ENCODE peak calls at places on chromosomes 5 and 9, in six cellular contexts. H is GM12878, B is HepG2, E is K562, P is HCT116, F is H1. S is an unnamed sample.
A peak's percentile ranks its signal among the peaks of the same experiment; 100 is the strongest.

GRCh38 chr5:14685757-14686156 is 21.2 kb downstream of the OTULIN start:
- DNase-seq in H (peak; percentile 68), B (peak; percentile 48), E (peak; percentile 38), P (peak; percentile 23), F (no peak), S (no peak)

GRCh38 chr9:69809304-69809863 is 11.2 kb upstream of the CFAP95 start:
- DNase-seq in H (no peak), B (no peak), E (no peak), P (peak; percentile 7), F (peak; percentile 75), S (no peak)

GRCh38 chr5:83312672-83313071 is 158.9 kb upstream of the VCAN start:
- DNase-seq in H (no peak), B (no peak), E (no peak), P (no peak), F (no peak), S (no peak)

GRCh38 chr5:75324791-75325190 is 12.2 kb upstream of the HMGCR start:
- DNase-seq in H (no peak), B (no peak), E (no peak), P (no peak), F (no peak), S (no peak)

GRCh38 chr5:90000351-90000750 is 409.2 kb downstream of the CETN3 start:
- DNase-seq in H (no peak), B (no peak), E (no peak), P (no peak), F (no peak), S (no peak)

GRCh38 chr5:103849934-103850333 is 287.3 kb upstream of the NUDT12 start:
- DNase-seq in H (peak; percentile 7), B (no peak), E (no peak), P (peak; percentile 73), F (no peak), S (no peak)

GRCh38 chr5:149062371-149063016 is 368 bp downstream of the SH3TC2 start:
- DNase-seq in H (no peak), B (peak; percentile 34), E (no peak), P (peak; percentile 83), F (no peak), S (peak; percentile 11)

GRCh38 chr5:107533946-107534876 is 136.5 kb downstream of the EFNA5 start:
- DNase-seq in H (no peak), B (no peak), E (no peak), P (no peak), F (no peak), S (no peak)

GRCh38 chr9:89046832-89047231 is 55.6 kb downstream of the S1PR3 start:
- DNase-seq in H (no peak), B (no peak), E (no peak), P (no peak), F (no peak), S (no peak)

GRCh38 chr5:50476549-50476948 is 35.5 kb upstream of the EMB start:
- DNase-seq in H (no peak), B (no peak), E (no peak), P (no peak), F (no peak), S (no peak)

GRCh38 chr9:124256517-124257069 is 1.2 kb upstream of the NEK6 start:
- DNase-seq in H (no peak), B (peak; percentile 39), E (no peak), P (no peak), F (no peak), S (no peak)

GRCh38 chr9:2241461-2241874 is 226.3 kb downstream of the SMARCA2 start:
- DNase-seq in H (no peak), B (no peak), E (no peak), P (no peak), F (peak; percentile 86), S (peak; percentile 84)

GRCh38 chr5:375336-375920 is 53.9 kb downstream of the AHRR start:
- DNase-seq in H (no peak), B (no peak), E (no peak), P (no peak), F (peak; percentile 44), S (no peak)

GRCh38 chr5:32067774-32068173 is 106.3 kb downstream of the GOLPH3 start:
- DNase-seq in H (no peak), B (no peak), E (no peak), P (no peak), F (no peak), S (no peak)

GRCh38 chr5:136620016-136620419 is 254.7 kb upstream of the TRPC7 start:
- DNase-seq in H (no peak), B (no peak), E (peak; percentile 7), P (no peak), F (no peak), S (no peak)

GRCh38 chr9:35353731-35354365 is 136.1 kb upstream of the RUSC2 start:
- DNase-seq in H (no peak), B (no peak), E (no peak), P (no peak), F (no peak), S (no peak)

GRCh38 chr9:77218612-77219011 is 41.3 kb downstream of the VPS13A start:
- DNase-seq in H (no peak), B (no peak), E (no peak), P (no peak), F (no peak), S (no peak)

GRCh38 chr9:130770679-130771442 is 64.2 kb upstream of the ABL1 start:
- DNase-seq in H (no peak), B (peak; percentile 50), E (peak; percentile 91), P (peak; percentile 43), F (no peak), S (peak; percentile 47)

GRCh38 chr9:18754537-18754936 is 278.5 kb downstream of the SAXO1 start:
- DNase-seq in H (no peak), B (no peak), E (no peak), P (no peak), F (no peak), S (no peak)

GRCh38 chr9:33159058-33159759 is 7.9 kb downstream of the B4GALT1 start:
- DNase-seq in H (no peak), B (no peak), E (peak; percentile 54), P (no peak), F (no peak), S (no peak)

GRCh38 chr5:122312670-122312988 is 592 bp downstream of the SNCAIP start:
- DNase-seq in H (no peak), B (no peak), E (no peak), P (no peak), F (no peak), S (no peak)

DNA sequence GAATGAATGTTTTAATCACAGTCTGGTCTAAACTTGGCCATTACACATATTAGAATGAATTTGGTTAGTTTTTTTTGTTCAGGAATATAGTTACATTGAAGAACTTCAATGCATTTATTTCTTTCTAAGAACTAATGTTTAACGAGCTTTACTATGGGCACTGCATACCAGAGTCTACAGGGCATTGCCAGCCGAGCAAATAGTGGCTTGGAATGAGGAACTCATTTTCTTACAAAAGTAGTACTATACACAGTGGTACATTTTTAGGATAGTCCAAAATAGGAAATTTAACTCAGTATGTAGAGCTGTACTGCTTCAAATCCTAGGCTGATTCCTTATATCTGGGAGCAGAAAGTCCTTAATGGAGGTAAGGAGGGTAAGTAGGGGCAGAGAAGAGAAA is 155.4 kb downstream of the CARTPT start:
- DNase-seq in H (no peak), B (no peak), E (no peak), P (no peak), F (no peak), S (no peak)
- H3K9ac ChIP-seq in H (no peak overlapping the region), B (no peak overlapping the region), E (no peak overlapping the region), P (no peak overlapping the region), F (no peak overlapping the region), S (no peak overlapping the region)

GRCh38 chr9:137114220-137114612 is 317 bp downstream of the DPP7 start:
- DNase-seq in H (no peak), B (no peak), E (peak; percentile 50), P (no peak), F (no peak), S (no peak)

GRCh38 chr9:137113385-137114159 is 961 bp downstream of the DPP7 start:
- DNase-seq in H (no peak), B (no peak), E (peak; percentile 48), P (no peak), F (peak; percentile 66), S (no peak)

GRCh38 chr9:137116027-137116507 is 1.5 kb upstream of the DPP7 start:
- DNase-seq in H (no peak), B (no peak), E (no peak), P (no peak), F (no peak), S (no peak)

GRCh38 chr9:137115394-137116026 is 977 bp upstream of the DPP7 start:
- DNase-seq in H (no peak), B (no peak), E (no peak), P (no peak), F (peak; percentile 48), S (no peak)

DNA sequence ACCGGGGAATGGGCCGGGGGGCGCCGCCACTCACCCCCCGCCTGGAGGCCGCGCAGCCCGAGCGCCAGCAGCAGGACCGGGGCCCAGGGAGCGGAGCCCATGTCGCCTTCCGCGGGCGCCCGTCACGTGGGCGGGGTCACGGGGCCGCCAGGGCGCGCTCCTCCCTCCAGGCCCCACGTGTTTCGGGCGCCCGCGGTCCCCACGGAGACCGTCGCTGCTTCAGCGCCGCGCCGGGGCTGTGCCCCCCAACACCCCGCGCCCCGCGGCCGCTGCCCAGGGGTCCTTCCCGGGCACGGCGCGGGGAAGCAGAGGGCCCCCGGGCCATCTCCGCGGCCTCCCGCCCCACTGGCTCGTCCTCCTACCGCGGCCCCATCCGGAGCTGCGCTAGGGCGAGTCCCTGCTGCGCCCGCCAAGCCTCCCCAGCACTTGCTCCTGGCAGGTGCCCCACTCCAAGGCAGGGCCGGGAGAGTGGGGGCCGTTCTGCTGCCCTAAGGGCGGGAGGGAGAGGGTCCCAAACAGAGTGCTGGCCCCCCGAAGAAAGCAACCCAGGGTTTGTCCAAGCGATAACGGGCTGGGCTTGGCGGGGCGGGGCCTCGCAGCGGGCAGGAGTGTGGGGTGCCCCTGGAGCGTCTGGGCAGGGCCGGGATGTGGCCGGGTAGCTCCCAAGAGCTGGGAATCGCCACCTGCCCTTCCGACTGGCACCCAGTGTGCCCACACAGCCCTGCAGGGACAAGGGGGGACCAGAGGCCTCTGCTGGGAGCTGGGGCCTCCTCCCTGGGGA is at the start of gene DPP7:
- DNase-seq in H (no peak), B (no peak), E (peak; percentile 91), P (no peak), F (peak; percentile 69), S (no peak)
- TF ChIP-seq ZNF274 in H (no peak), B (no peak), E (no peak), P (no peak), F (no peak), S (no peak)

DNA sequence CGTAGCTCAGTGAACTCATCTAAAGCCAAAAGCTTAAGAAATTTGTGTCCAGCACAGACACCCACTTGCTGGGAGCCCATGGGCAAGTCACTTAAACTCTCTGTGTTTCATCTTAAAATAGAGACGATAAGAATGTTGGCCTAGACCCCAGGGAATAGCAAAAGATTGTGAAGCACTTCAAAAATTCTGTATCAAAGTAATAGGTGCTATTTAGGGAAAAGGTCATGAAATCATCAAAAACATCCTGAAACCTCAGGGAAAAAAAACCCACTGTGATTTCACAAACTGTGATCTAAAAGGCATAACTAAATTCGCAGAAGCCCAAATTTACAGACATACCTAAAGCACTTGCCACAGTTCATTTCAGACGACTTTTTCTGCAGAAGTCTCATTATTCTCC is 278.3 kb downstream of the NR2F1-AS1 start:
- DNase-seq in H (no peak), B (no peak), E (no peak), P (no peak), F (no peak), S (no peak)
- H3K4me3 ChIP-seq in H (no peak overlapping the region), B (no peak overlapping the region), E (no peak overlapping the region), P (no peak overlapping the region), F (no peak overlapping the region), S (no peak overlapping the region)

DNA sequence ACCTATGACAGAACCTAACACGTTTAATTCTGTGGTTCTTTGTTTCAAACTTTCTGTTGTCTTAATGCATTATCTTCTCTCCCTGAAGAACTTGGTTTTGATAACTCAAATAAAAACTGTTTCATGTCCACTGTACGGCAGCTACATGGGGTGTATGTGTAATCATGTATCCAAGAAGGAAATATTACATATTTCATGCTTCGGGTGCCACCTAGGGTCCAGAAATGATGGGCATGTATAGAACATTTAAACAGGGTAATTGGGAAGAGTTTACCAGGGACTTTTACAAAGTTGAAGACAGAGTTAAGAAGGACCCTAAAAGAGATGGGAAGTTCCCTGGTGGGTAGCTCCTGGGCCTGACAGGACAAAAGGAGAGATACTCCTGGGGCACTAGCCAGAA is 291.3 kb downstream of the FBXL7 start:
- DNase-seq in H (no peak), B (no peak), E (no peak), P (no peak), F (no peak), S (no peak)
- H3K9ac ChIP-seq in H (no peak overlapping the region), B (no peak overlapping the region), E (no peak overlapping the region), P (no peak overlapping the region), F (no peak overlapping the region), S (no peak overlapping the region)

S was measured in NT2/D1.